ENCODE peak calls at places on chromosomes 6 and 20, in four cellular contexts. M is HuH-7.5; E is head of caudate nucleus; N is activated CD4-positive, alpha-beta memory T cell treated with anti-CD3 and anti-CD28 coated beads for 36 hours. I is an unnamed sample.

GRCh38 chr6:82283771-82284420 is 36.4 kb upstream of the IBTK start:
- DNase-seq in N (no peak), M (no peak), E (no peak), I (no peak)

GRCh38 chr6:165689699-165690098 is 26.7 kb upstream of the PDE10A start:
- DNase-seq in M (no peak), N (no peak), E (no peak), I (no peak)

GRCh38 chr20:40160151-40160550 is 528.9 kb downstream of the MAFB start:
- DNase-seq in N (peak), M (peak), E (peak), I (peak)

GRCh38 chr6:27893836-27894807 is 18.1 kb downstream of the OR2B2 start:
- DNase-seq in E (peak), N (peak), M (no peak), I (peak)

GRCh38 chr6:1347187-1347560 is 35.3 kb downstream of the FOXQ1 start:
- DNase-seq in E (no peak), M (no peak), N (no peak), I (no peak)

GRCh38 chr20:60627751-60628565 is 624.1 kb upstream of the CDH4 start:
- DNase-seq in M (no peak), E (no peak), N (no peak), I (no peak)

GRCh38 chr6:151661928-151662327 is 145.6 kb upstream of the ESR1 start:
- DNase-seq in M (no peak), N (no peak), E (no peak), I (no peak)

GRCh38 chr20:49291200-49291599 is 13.3 kb upstream of the ZNFX1 start:
- DNase-seq in N (no peak), M (no peak), E (no peak), I (no peak)

GRCh38 chr20:53839423-53840176 is 230.8 kb downstream of the BCAS1 start:
- DNase-seq in N (peak), M (peak), E (no peak), I (no peak)

GRCh38 chr6:134678436-134678889 is 271.4 kb downstream of the ALDH8A1 start:
- DNase-seq in E (peak), N (no peak), M (no peak), I (peak)

GRCh38 chr6:85986681-85987080 is 344.0 kb upstream of the SYNCRIP start:
- DNase-seq in E (no peak), N (no peak), M (no peak), I (no peak)

GRCh38 chr20:32387262-32387661 is 29.1 kb downstream of the ASXL1 start:
- DNase-seq in N (peak), E (no peak), M (no peak), I (no peak)

GRCh38 chr6:6582111-6582510 is 6.4 kb upstream of the LY86 start:
- DNase-seq in E (no peak), N (no peak), M (no peak), I (no peak)

GRCh38 chr20:40471261-40471629 is 217.8 kb downstream of the MAFB start:
- DNase-seq in M (no peak), E (no peak), N (no peak), I (no peak)

GRCh38 chr6:11854418-11855165 is 76.0 kb upstream of the ADTRP start:
- DNase-seq in N (peak), M (no peak), E (no peak), I (no peak)

GRCh38 chr20:51928931-51929330 is 126.6 kb upstream of the SALL4 start:
- DNase-seq in M (no peak), E (no peak), N (no peak), I (no peak)

GRCh38 chr6:35142578-35142977 is 1.4 kb upstream of the TCP11 start:
- DNase-seq in N (no peak), E (no peak), M (no peak), I (no peak)

GRCh38 chr20:50624351-50625016 is 66.9 kb downstream of the RIPOR3 start:
- DNase-seq in M (no peak), E (no peak), N (no peak), I (no peak)

GRCh38 chr6:9204171-9204570 is 768.8 kb upstream of the SLC35B3 start:
- DNase-seq in E (no peak), N (no peak), M (no peak), I (no peak)

GRCh38 chr6:167793421-167793820 is 33.3 kb upstream of the AFDN start:
- DNase-seq in N (no peak), M (no peak), E (no peak), I (no peak)

GRCh38 chr6:127737009-127737486 is 160.1 kb downstream of the C6orf58 start:
- DNase-seq in M (peak), N (peak), E (peak), I (no peak)

GRCh38 chr6:145963216-145964068 is 716 bp downstream of the SHPRH start:
- DNase-seq in N (peak), E (peak), M (peak), I (peak)

GRCh38 chr6:8579372-8579771 is 144.0 kb upstream of the SLC35B3 start:
- DNase-seq in M (no peak), E (no peak), N (no peak), I (no peak)

GRCh38 chr6:87982134-87982533 is 65.5 kb upstream of the SPACA1 start:
- DNase-seq in E (no peak), N (no peak), M (no peak), I (no peak)

GRCh38 chr6:30006170-30007131 is 54.6 kb upstream of the POLR1H start:
- DNase-seq in M (no peak), N (peak), E (no peak), I (no peak)

GRCh38 chr6:37489697-37490336 is 9.9 kb downstream of the CCDC167 start:
- DNase-seq in E (no peak), N (peak), M (no peak), I (no peak)

GRCh38 chr6:26576407-26576843 is 20.3 kb upstream of the ABT1 start:
- DNase-seq in M (no peak), E (no peak), N (no peak), I (no peak)

GRCh38 chr20:63703471-63703975 is 4.3 kb downstream of the ARFRP1 start:
- DNase-seq in M (no peak), E (no peak), N (no peak), I (no peak)

GRCh38 chr6:111399600-111399999 is 83.4 kb downstream of the REV3L start:
- DNase-seq in N (no peak), E (no peak), M (no peak), I (no peak)

I was measured in substantia nigra.